ENCODE peak calls at places on chromosomes 1 and 21, in eight cellular contexts. K is stomach, F is breast epithelium, X is left ventricle myocardium inferior, Z is A673, Q is cardiac muscle cell, M is prostate gland, C is sigmoid colon. S is an unnamed sample.

GRCh38 chr21:34959607-34960006 is 89.5 kb downstream of the RUNX1 start:
- DNase-seq in K (no peak), F (no peak), X (no peak), Z (no peak), Q (no peak), M (no peak), C (no peak), S (no peak)

GRCh38 chr1:62439652-62440371 is 3.0 kb downstream of the USP1 start:
- DNase-seq in K (no peak), F (no peak), X (no peak), Z (peak; percentile 35), Q (no peak), M (no peak), C (no peak), S (no peak)

GRCh38 chr1:211951856-211952255 is 83.5 kb downstream of the INTS7 start:
- DNase-seq in K (no peak), F (no peak), X (no peak), Z (no peak), Q (peak; percentile 44), M (no peak), C (no peak), S (no peak)

GRCh38 chr1:31453384-31454079 is 40.5 kb downstream of the SERINC2 start:
- DNase-seq in K (no peak), F (no peak), X (no peak), Z (no peak), Q (no peak), M (no peak), C (no peak), S (no peak)

GRCh38 chr21:35921471-35921870 is 138.9 kb downstream of the SETD4 start:
- DNase-seq in K (no peak), F (no peak), X (no peak), Z (no peak), Q (no peak), M (no peak), C (no peak), S (no peak)

GRCh38 chr1:198935371-198935921 is 296.6 kb downstream of the PTPRC start:
- DNase-seq in K (peak; percentile 69), F (peak; percentile 56), X (peak; percentile 33), Z (peak; percentile 97), Q (peak; percentile 96), M (peak; percentile 14), C (peak; percentile 74), S (peak; percentile 88)

GRCh38 chr1:149997585-149998262 is 12.8 kb downstream of the OTUD7B start:
- DNase-seq in K (no peak), F (no peak), X (no peak), Z (no peak), Q (no peak), M (no peak), C (no peak), S (no peak)

GRCh38 chr1:4010284-4010683 is 110.2 kb upstream of the C1orf174 start:
- DNase-seq in K (peak; percentile 3), F (no peak), X (no peak), Z (no peak), Q (no peak), M (no peak), C (no peak), S (no peak)

GRCh38 chr1:246564839-246565750 is 966 bp downstream of the TFB2M start:
- DNase-seq in K (no peak), F (no peak), X (no peak), Z (no peak), Q (no peak), M (no peak), C (no peak), S (no peak)

GRCh38 chr1:47765236-47765635 is 231.9 kb downstream of the TRABD2B start:
- DNase-seq in K (no peak), F (no peak), X (peak; percentile 58), Z (no peak), Q (no peak), M (no peak), C (no peak), S (no peak)

GRCh38 chr1:212760126-212760823 is 31.3 kb downstream of the NSL1 start:
- DNase-seq in K (no peak), F (no peak), X (no peak), Z (peak; percentile 52), Q (peak; percentile 31), M (no peak), C (no peak), S (peak; percentile 48)

GRCh38 chr1:28437924-28438699 is 67.7 kb upstream of the RCC1 start:
- DNase-seq in K (peak; percentile 76), F (peak; percentile 83), X (peak; percentile 62), Z (peak; percentile 98), Q (peak; percentile 97), M (peak; percentile 93), C (peak; percentile 89), S (peak; percentile 54)

GRCh38 chr1:206797534-206798383 is 25.5 kb upstream of the IL10 start:
- DNase-seq in K (no peak), F (no peak), X (no peak), Z (peak; percentile 36), Q (peak; percentile 34), M (no peak), C (no peak), S (peak; percentile 37)

GRCh38 chr1:93638981-93639380 is 42.7 kb downstream of the BCAR3 start:
- DNase-seq in K (no peak), F (peak; percentile 59), X (no peak), Z (no peak), Q (no peak), M (no peak), C (no peak), S (no peak)

GRCh38 chr1:7043729-7044470 is 258.6 kb downstream of the CAMTA1 start:
- DNase-seq in K (no peak), F (no peak), X (no peak), Z (no peak), Q (no peak), M (no peak), C (no peak), S (no peak)

GRCh38 chr1:46128336-46128735 is 4.1 kb downstream of the PIK3R3 start:
- DNase-seq in K (no peak), F (no peak), X (no peak), Z (no peak), Q (no peak), M (no peak), C (no peak), S (no peak)

GRCh38 chr1:40350391-40350790 is 23.1 kb upstream of the SMAP2 start:
- DNase-seq in K (no peak), F (no peak), X (no peak), Z (no peak), Q (no peak), M (no peak), C (no peak), S (no peak)

GRCh38 chr1:116762781-116763115 is 8.5 kb downstream of the CD2 start:
- DNase-seq in K (no peak), F (no peak), X (no peak), Z (no peak), Q (no peak), M (no peak), C (no peak), S (no peak)

GRCh38 chr1:116762281-116762680 is 8.1 kb downstream of the CD2 start:
- DNase-seq in K (no peak), F (no peak), X (no peak), Z (no peak), Q (no peak), M (no peak), C (no peak), S (no peak)

GRCh38 chr1:116763787-116764465 is 9.7 kb downstream of the CD2 start:
- DNase-seq in K (peak; percentile 37), F (no peak), X (no peak), Z (peak; percentile 24), Q (peak; percentile 26), M (no peak), C (no peak), S (peak; percentile 47)

GRCh38 chr1:116764466-116764896 is 10.3 kb downstream of the CD2 start:
- DNase-seq in K (no peak), F (no peak), X (no peak), Z (no peak), Q (no peak), M (no peak), C (no peak), S (no peak)

DNA sequence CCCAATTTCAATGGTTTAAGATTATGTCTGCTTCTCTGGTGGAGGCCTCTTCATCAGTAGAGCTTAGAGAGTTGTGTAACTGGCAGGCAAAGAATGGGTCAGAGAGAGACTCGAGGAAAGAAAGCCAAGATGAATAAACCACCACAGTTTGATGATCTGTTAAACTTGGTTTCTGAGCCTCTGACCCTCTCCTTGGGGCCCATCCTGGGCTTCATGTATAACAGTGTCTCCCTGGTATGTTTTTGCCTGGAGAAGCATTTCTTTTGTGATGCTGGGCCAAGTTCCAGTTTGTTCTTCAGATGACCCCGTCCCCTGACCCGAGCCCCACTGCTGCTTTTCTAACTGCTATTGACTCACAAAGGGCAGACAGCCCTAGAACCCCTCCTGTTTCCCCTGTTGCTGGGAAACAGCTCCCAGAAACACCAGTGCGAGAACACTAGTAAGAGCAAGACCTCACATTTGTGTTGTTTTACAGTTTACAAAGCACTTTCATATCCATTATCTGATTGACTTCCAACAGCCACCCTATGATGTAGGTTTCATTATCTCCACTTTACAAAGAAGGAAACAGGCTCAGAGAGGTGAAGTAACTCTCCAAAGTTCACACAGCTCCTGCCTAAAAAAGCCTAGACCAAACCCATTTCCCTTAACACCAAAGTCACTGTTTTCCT is 9.0 kb downstream of the CD2 start:
- DNase-seq in K (no peak), F (no peak), X (no peak), Z (no peak), Q (peak; percentile 33), M (no peak), C (no peak), S (no peak)
- H3K4me1 ChIP-seq in K (peaks cover 11% of the 10 kb centered on the region), F (no peaks in the 10 kb centered on the region), X (no peaks in the 10 kb centered on the region), Z (no peaks in the 10 kb centered on the region), Q (no peaks in the 10 kb centered on the region), M (no peaks in the 10 kb centered on the region), C (no peaks in the 10 kb centered on the region), S (no peaks in the 10 kb centered on the region)

DNA sequence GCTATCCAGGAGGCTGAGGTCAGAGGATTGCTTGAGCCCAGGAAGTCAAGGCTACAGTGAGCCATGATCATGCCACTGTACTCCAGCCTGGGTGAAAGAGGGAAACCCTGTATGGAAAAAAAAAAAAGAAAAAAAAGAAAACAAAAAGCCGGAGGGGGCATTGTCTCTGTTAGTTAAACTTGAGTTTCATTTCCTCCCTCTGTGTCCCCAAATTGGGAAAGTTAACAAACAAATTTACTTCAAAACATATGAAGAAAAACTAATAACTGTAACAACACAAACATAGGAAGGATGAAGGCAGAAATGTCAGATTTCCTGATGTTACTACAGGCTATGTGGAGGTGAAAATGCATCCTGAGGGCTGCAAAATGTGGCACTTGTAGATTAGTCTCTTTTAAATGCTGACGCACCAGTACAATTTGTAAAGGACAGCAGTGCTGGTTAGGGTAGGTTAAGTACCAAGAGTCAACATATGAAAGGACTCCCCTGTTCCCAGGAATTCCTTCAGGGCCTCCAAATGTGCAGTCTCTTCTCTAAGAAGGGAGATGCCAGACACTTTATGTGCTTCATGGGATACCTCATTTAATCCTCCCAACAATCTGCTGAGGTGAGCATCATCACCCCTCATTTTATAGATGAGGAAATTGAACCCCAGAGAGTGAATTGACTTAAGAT is 52.9 kb downstream of the DEGS1 start:
- DNase-seq in K (no peak), F (no peak), X (no peak), Z (no peak), Q (no peak), M (no peak), C (peak; percentile 10), S (no peak)
- H3K4me1 ChIP-seq in K (no peaks in the 10 kb centered on the region), F (no peaks in the 10 kb centered on the region), X (no peaks in the 10 kb centered on the region), Z (no peaks in the 10 kb centered on the region), Q (no peaks in the 10 kb centered on the region), M (no peaks in the 10 kb centered on the region), C (no peaks in the 10 kb centered on the region), S (no peaks in the 10 kb centered on the region)

GRCh38 chr1:19444399-19445021 is 40.8 kb downstream of the CAPZB start:
- DNase-seq in K (no peak), F (no peak), X (no peak), Z (no peak), Q (no peak), M (no peak), C (no peak), S (no peak)
- H3K4me1 ChIP-seq in K (peaks cover 93% of the 10 kb centered on the region), F (peaks cover 23% of the 10 kb centered on the region), X (peaks cover 99% of the 10 kb centered on the region), Z (peaks cover 46% of the 10 kb centered on the region), Q (peaks cover 35% of the 10 kb centered on the region), M (peaks cover 23% of the 10 kb centered on the region), C (peaks cover 100% of the 10 kb centered on the region), S (peaks cover 19% of the 10 kb centered on the region)

GRCh38 chr1:205441716-205442050 is 14.2 kb downstream of the BLACAT1 start:
- DNase-seq in K (no peak), F (no peak), X (no peak), Z (no peak), Q (no peak), M (no peak), C (no peak), S (no peak)
- H3K4me1 ChIP-seq in K (peaks cover 73% of the 10 kb centered on the region), F (peaks cover 9% of the 10 kb centered on the region), X (peaks cover 65% of the 10 kb centered on the region), Z (peaks cover 81% of the 10 kb centered on the region), Q (peaks cover 36% of the 10 kb centered on the region), M (no peaks in the 10 kb centered on the region), C (peaks cover 33% of the 10 kb centered on the region), S (peaks cover 6% of the 10 kb centered on the region)

S was measured in BE2C.